ENCODE peak calls at places on chromosomes 1 and 21, in ten cellular contexts. L is H1, P is stomach, I is mammary epithelial cell, X is tibial artery, V is heart right ventricle, W is neural progenitor cell, M is pancreas, N is cardiac muscle cell, A is ovary. J is an unnamed sample.

GRCh38 chr1:175419684-175420490 is 227.3 kb upstream of the KIAA0040 start:
- DNase-seq in L (no peak), P (no peak), I (peak; percentile 2), X (no peak), V (no peak), W (no peak), M (no peak), N (no peak), A (no peak), J (no peak)

GRCh38 chr1:51924455-51924854 is 45.9 kb upstream of the NRDC start:
- DNase-seq in L (no peak), P (no peak), I (no peak), X (no peak), V (no peak), W (no peak), M (no peak), N (no peak), A (no peak), J (no peak)

GRCh38 chr1:206933333-206933945 is 11.7 kb upstream of the FCMR start:
- DNase-seq in L (no peak), P (peak; percentile 57), I (no peak), X (no peak), V (peak; percentile 31), W (peak; percentile 57), M (no peak), N (peak; percentile 37), A (no peak), J (no peak)

GRCh38 chr1:218785928-218786327 is 387.8 kb upstream of the LYPLAL1 start:
- DNase-seq in L (no peak), P (no peak), I (no peak), X (peak; percentile 82), V (peak; percentile 10), W (no peak), M (no peak), N (peak; percentile 47), A (peak; percentile 56), J (peak; percentile 44)

GRCh38 chr1:78493456-78493855 is 2.7 kb downstream of the PTGFR start:
- DNase-seq in L (no peak), P (no peak), I (no peak), X (no peak), V (no peak), W (no peak), M (no peak), N (peak; percentile 18), A (no peak), J (no peak)

GRCh38 chr21:46518983-46519583 is 60.4 kb downstream of the DIP2A start:
- DNase-seq in L (no peak), P (no peak), I (no peak), X (no peak), V (no peak), W (no peak), M (no peak), N (peak; percentile 62), A (no peak), J (no peak)

GRCh38 chr1:245516178-245516829 is 361.5 kb downstream of the KIF26B start:
- DNase-seq in L (no peak), P (no peak), I (no peak), X (no peak), V (no peak), W (peak; percentile 36), M (no peak), N (no peak), A (no peak), J (no peak)

GRCh38 chr1:98733782-98734112 is 72.2 kb downstream of the SNX7 start:
- DNase-seq in L (no peak), P (no peak), I (no peak), X (no peak), V (no peak), W (no peak), M (no peak), N (no peak), A (no peak), J (no peak)

GRCh38 chr1:198444792-198445191 is 95.7 kb downstream of the ATP6V1G3 start:
- DNase-seq in L (no peak), P (no peak), I (peak; percentile 28), X (no peak), V (no peak), W (no peak), M (no peak), N (peak; percentile 77), A (no peak), J (no peak)

GRCh38 chr1:183185941-183186490 is at the start of gene LAMC2:
- DNase-seq in L (peak; percentile 70), P (peak; percentile 66), I (peak; percentile 99), X (no peak), V (no peak), W (peak; percentile 75), M (peak; percentile 81), N (no peak), A (peak; percentile 68), J (peak; percentile 24)

GRCh38 chr1:1136547-1137230 is 20.8 kb upstream of the C1orf159 start:
- DNase-seq in L (no peak), P (peak; percentile 91), I (no peak), X (no peak), V (no peak), W (peak; percentile 69), M (no peak), N (no peak), A (no peak), J (no peak)

GRCh38 chr1:162195567-162195966 is 126.1 kb downstream of the NOS1AP start:
- DNase-seq in L (no peak), P (no peak), I (no peak), X (no peak), V (no peak), W (no peak), M (no peak), N (no peak), A (no peak), J (no peak)

DNA sequence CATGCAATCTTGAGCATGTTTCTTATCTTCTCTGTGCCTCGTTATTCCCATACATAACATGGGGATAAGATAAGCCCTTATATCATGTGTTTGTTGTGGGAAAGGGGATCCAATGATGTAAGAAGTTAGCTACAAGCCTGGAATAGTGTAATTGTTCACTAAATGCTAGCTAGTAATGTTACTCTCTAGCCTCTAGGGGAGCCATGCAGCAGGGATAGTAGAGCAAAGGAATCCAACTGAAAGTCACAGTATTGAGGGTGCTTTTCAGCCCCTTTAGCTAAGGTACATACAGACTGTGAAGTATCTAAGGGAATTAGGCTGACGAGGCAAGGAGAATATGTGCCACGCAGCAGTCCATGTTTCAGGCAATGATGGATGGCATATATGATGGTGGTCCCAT is 46.9 kb downstream of the IL23R start:
- DNase-seq in L (no peak), P (no peak), I (no peak), X (no peak), V (no peak), W (peak; percentile 74), M (no peak), N (peak; percentile 30), A (no peak), J (no peak)
- TF ChIP-seq CTCF in L (peak; percentile 86), P (peak; percentile 21), I (peak; percentile 72), X (peak; percentile 25), V (peak; percentile 40), W (peak; percentile 70), M (peak; percentile 31), N (peak; percentile 70), A (no peak), J (no peak)

GRCh38 chr1:13456894-13457532 is 46.8 kb downstream of the PRAMEF20 start:
- DNase-seq in L (no peak), P (no peak), I (no peak), X (no peak), V (peak; percentile 14), W (no peak), M (no peak), N (no peak), A (no peak), J (no peak)

GRCh38 chr1:13462682-13463081 is 51.1 kb downstream of the LRRC38 start:
- DNase-seq in L (no peak), P (no peak), I (no peak), X (no peak), V (no peak), W (no peak), M (no peak), N (peak; percentile 37), A (no peak), J (no peak)

GRCh38 chr1:13465515-13465914 is 48.3 kb downstream of the LRRC38 start:
- DNase-seq in L (no peak), P (no peak), I (no peak), X (no peak), V (no peak), W (no peak), M (no peak), N (no peak), A (no peak), J (no peak)

GRCh38 chr1:13461977-13462376 is 51.7 kb downstream of the PRAMEF20 start:
- DNase-seq in L (no peak), P (no peak), I (no peak), X (no peak), V (no peak), W (no peak), M (no peak), N (peak; percentile 70), A (no peak), J (no peak)
- H3K27ac ChIP-seq in L (no peak overlapping the region), P (no peak overlapping the region), I (no peak overlapping the region), X (no peak overlapping the region), V (no peak overlapping the region), W (no peak overlapping the region), M (no peak overlapping the region), N (no peak overlapping the region), A (no peak overlapping the region), J (no peak overlapping the region)

DNA sequence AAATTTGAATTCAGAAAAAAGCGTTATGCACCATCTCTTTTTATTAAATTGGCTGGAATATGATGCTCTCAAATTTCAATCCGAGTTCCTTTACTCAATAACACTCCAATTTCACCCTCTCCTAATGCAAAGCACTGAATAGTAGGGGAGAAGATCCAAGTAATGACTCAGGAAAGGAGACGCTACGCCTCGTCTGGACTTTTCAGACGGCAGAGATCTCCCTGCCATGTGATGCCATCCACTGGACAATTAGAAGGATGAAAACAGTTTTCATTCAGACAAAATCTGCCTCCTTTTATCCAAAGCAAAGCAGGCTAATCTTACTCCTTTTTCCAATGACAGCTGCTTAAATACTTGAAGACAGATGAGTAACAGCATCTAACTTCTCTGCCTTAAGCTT is 242.4 kb upstream of the GREM2 start:
- DNase-seq in L (no peak), P (no peak), I (no peak), X (no peak), V (no peak), W (no peak), M (no peak), N (peak; percentile 11), A (no peak), J (no peak)
- TF ChIP-seq CTCF in L (no peak), P (no peak), I (no peak), X (no peak), V (no peak), W (no peak), M (no peak), N (no peak), A (no peak), J (no peak)

DNA sequence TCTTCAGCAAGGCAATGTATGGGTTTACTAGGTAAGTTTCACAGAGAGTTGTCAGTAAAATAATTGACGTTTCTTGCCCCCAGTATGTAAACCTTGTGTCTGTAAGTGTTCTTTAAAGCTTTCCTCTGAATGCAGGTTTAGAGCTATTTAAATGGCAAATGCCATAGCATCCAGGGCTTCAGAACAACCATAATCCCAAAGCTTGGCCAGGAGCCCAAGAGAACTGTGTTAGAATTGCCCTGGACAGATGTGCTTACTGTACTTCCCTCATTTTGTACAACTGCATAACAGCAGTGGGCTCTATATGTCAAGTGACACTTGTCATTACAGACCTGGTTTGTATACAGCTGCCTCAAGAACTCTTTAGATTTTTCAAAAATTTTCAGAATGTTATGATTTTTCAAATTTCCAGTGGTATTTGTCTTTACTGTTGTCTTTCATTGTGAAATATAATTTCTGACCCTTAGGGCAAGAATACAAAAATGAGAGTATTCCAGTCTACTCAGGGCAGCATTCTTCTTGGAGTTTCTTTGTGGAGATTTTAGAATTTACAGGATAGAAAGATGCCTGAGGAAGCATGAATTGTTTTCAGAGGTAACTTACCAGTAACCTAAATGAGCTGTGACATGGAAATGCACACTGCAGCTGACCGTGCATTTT is 136.9 kb upstream of the L1TD1 start:
- DNase-seq in L (no peak), P (no peak), I (no peak), X (no peak), V (no peak), W (no peak), M (no peak), N (no peak), A (no peak), J (no peak)
- H3K27ac ChIP-seq in L (no peak overlapping the region), P (no peak overlapping the region), I (no peak overlapping the region), X (no peak overlapping the region), V (no peak overlapping the region), W (no peak overlapping the region), M (no peak overlapping the region), N (peak overlapping the region; percentile 7), A (no peak overlapping the region), J (no peak overlapping the region)